ENCODE peak calls at places on chromosomes 16 and 17, in four cellular contexts. W is heart left ventricle, H is astrocyte of the cerebellum, Z is left lung. I is an unnamed sample.

GRCh38 chr16:86457621-86458456 is 52.5 kb upstream of the FOXF1 start:
- DNase-seq in W (no peak), H (no peak), Z (no peak), I (no peak)

GRCh38 chr17:37642706-37643105 is 540 bp downstream of the DDX52 start:
- DNase-seq in W (no peak), H (no peak), Z (no peak), I (no peak)

GRCh38 chr17:6574689-6575595 is 18.6 kb upstream of the PITPNM3 start:
- DNase-seq in W (peak), H (no peak), Z (no peak), I (peak)

GRCh38 chr17:7839199-7839889 is 5.3 kb downstream of the KDM6B start:
- DNase-seq in W (peak), H (no peak), Z (no peak), I (no peak)

GRCh38 chr17:28818705-28819295 is 23.8 kb downstream of the FAM222B start:
- DNase-seq in W (no peak), H (no peak), Z (no peak), I (no peak)

GRCh38 chr17:65794572-65794971 is 233.1 kb upstream of the AXIN2 start:
- DNase-seq in W (no peak), H (no peak), Z (no peak), I (no peak)

GRCh38 chr16:48617711-48618148 is 7.8 kb upstream of the N4BP1 start:
- DNase-seq in W (peak), H (peak), Z (no peak), I (no peak)

GRCh38 chr17:37089998-37090397 is 141.2 kb downstream of the AATF start:
- DNase-seq in W (no peak), H (no peak), Z (no peak), I (no peak)

GRCh38 chr16:67163164-67163902 is 1.2 kb upstream of the HSF4 start:
- DNase-seq in W (peak), H (no peak), Z (no peak), I (no peak)

GRCh38 chr16:50444546-50444945 is 75.8 kb upstream of the BRD7 start:
- DNase-seq in W (no peak), H (no peak), Z (no peak), I (no peak)

GRCh38 chr16:56355786-56356275 is 69.5 kb downstream of the AMFR start:
- DNase-seq in W (peak), H (no peak), Z (peak), I (no peak)

GRCh38 chr16:56356276-56357241 is 68.8 kb downstream of the AMFR start:
- DNase-seq in W (peak), H (peak), Z (peak), I (peak)

GRCh38 chr16:56357291-56357764 is 68.0 kb downstream of the AMFR start:
- DNase-seq in W (peak), H (peak), Z (peak), I (no peak)

GRCh38 chr16:56360117-56361008 is 65.0 kb downstream of the AMFR start:
- DNase-seq in W (peak), H (no peak), Z (peak), I (no peak)

GRCh38 chr16:56357765-56358322 is 67.5 kb downstream of the AMFR start:
- DNase-seq in W (peak), H (no peak), Z (peak), I (no peak)
- H3K4me3 ChIP-seq in W (no peak), H (no peak), Z (no peak), I (no peak)

GRCh38 chr17:43851744-43852143 is 4.8 kb downstream of the CD300LG start:
- DNase-seq in W (no peak), H (no peak), Z (no peak), I (no peak)
- TF ChIP-seq CTCF in W (no peak), H (no peak), Z (no peak), I (no peak)

GRCh38 chr17:39167492-39167891 is 1.5 kb upstream of the ARL5C start:
- DNase-seq in W (peak), H (no peak), Z (no peak), I (no peak)

GRCh38 chr17:39165178-39165843 is 650 bp downstream of the ARL5C start:
- DNase-seq in W (no peak), H (no peak), Z (no peak), I (no peak)

GRCh38 chr17:39164675-39165143 is 1.3 kb downstream of the ARL5C start:
- DNase-seq in W (peak), H (peak), Z (peak), I (no peak)

GRCh38 chr17:39166437-39167335 is 725 bp upstream of the ARL5C start:
- DNase-seq in W (no peak), H (no peak), Z (no peak), I (no peak)

GRCh38 chr17:39165844-39166349 is at the start of gene ARL5C:
- DNase-seq in W (no peak), H (no peak), Z (no peak), I (no peak)
- H3K4me3 ChIP-seq in W (peak), H (peak), Z (peak), I (peak)

DNA sequence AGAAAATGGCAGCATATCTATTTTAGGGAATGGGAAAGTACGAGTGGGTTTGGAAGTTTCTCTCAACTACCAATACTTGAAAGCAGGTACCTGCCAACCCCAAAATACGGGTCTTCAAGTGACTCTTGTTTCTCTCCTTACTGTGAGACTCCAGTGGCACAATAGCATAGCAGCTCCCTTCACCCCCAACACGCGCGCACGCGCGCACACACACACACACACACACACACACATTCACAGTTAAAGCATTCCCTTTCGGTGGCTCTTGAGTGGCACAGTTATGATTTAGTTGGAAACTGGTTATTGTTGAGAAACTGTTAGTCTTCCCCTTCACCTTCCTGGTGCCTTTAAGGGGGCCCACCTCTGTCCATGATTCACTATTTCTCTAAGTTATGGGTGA is 30.0 kb upstream of the CCL2 start:
- DNase-seq in W (no peak), H (no peak), Z (no peak), I (no peak)
- TF ChIP-seq CTCF in W (no peak), H (no peak), Z (no peak), I (no peak)

GRCh38 chr17:78276098-78276497 is 44.7 kb downstream of the TMEM235 start:
- DNase-seq in W (no peak), H (no peak), Z (no peak), I (no peak)
- H3K4me3 ChIP-seq in W (no peak), H (no peak), Z (no peak), I (no peak)

GRCh38 chr16:56713794-56714193 is 16.1 kb upstream of the NUP93 start:
- DNase-seq in W (no peak), H (no peak), Z (no peak), I (no peak)
- TF ChIP-seq CTCF in W (no peak), H (no peak), Z (no peak), I (no peak)

GRCh38 chr17:57808882-57809281 is 41.0 kb downstream of the MRPS23 start:
- DNase-seq in W (no peak), H (no peak), Z (no peak), I (no peak)

GRCh38 chr17:57801044-57801711 is 48.7 kb downstream of the MRPS23 start:
- DNase-seq in W (no peak), H (no peak), Z (no peak), I (no peak)

GRCh38 chr17:57806083-57806830 is 43.6 kb downstream of the MRPS23 start:
- DNase-seq in W (no peak), H (no peak), Z (no peak), I (no peak)

DNA sequence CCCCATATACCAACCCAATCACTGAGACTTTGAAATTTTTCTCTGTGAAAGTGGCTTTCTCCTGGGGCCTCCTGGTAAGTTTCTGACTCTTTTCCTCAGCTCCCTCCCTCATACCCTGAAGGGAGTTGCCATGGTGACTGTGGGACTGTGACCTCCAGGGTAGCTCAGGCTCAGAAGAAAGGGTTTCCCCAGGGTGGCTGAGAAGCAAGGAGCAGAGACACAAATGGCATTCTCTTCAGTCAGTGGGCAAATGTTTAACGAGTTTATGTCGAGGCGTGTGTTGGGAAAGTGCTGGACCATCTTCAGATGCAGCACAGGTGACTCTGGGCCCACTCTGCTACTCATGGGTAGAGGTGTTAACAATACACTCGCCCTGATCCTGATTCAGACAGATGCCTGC is 46.8 kb downstream of the MRPS23 start:
- DNase-seq in W (no peak), H (no peak), Z (no peak), I (no peak)
- H3K4me3 ChIP-seq in W (no peak), H (no peak), Z (no peak), I (no peak)

GRCh38 chr16:29916979-29917378 is 9.0 kb downstream of the KCTD13 start:
- DNase-seq in W (no peak), H (no peak), Z (no peak), I (no peak)
- TF ChIP-seq CTCF in W (no peak), H (no peak), Z (no peak), I (no peak)

GRCh38 chr17:16286009-16286946 is 67.0 kb downstream of the CENPV start:
- DNase-seq in W (peak), H (peak), Z (peak), I (peak)
- H3K4me3 ChIP-seq in W (peak), H (peak), Z (peak), I (peak)

GRCh38 chr17:13922885-13923284 is 146.4 kb upstream of the COX10 start:
- DNase-seq in W (no peak), H (no peak), Z (no peak), I (no peak)

GRCh38 chr17:13920413-13920812 is 148.9 kb upstream of the COX10 start:
- DNase-seq in W (no peak), H (no peak), Z (no peak), I (no peak)

GRCh38 chr17:13931111-13931526 is 138.2 kb upstream of the COX10 start:
- DNase-seq in W (peak), H (peak), Z (no peak), I (no peak)

GRCh38 chr17:13921841-13922776 is 147.2 kb upstream of the COX10 start:
- DNase-seq in W (no peak), H (no peak), Z (no peak), I (no peak)

DNA sequence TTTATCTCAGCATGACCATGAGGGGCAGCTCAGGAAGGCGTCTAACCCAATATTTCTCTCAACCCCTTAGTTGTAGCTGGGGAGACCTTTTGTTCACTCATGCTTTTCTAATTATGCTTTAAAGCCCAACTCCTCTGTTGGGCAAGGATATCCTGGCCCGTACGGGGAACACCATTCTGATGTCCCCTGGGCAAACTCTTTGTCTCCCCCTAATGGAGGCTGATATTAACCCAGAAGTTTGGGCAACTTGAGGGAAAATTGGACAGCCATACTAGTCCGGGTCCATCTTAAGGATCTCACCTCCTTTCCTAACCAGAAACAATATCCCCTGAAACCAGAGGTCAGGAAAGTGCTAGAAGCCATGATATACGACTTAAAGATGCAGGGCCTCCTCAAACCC is 143.7 kb upstream of the COX10 start:
- DNase-seq in W (no peak), H (no peak), Z (no peak), I (no peak)
- TF ChIP-seq CTCF in W (no peak), H (no peak), Z (no peak), I (no peak)

I was measured in kidney epithelial cell.